ENCODE peak calls at places on chromosomes 5 and 9, in seven cellular contexts. P, M, G, X, L, I and U are unnamed samples.

GRCh38 chr5:181242031-181242451 is 1.7 kb downstream of the RACK1 start:
- DNase-seq in X (no peak), P (no peak), L (no peak), M (no peak), G (no peak), I (no peak), U (no peak)

GRCh38 chr5:1910861-1911772 is 28.4 kb upstream of the IRX4 start:
- DNase-seq in X (no peak), G (no peak), M (no peak), I (no peak), P (no peak), L (no peak), U (no peak)

GRCh38 chr5:158382473-158382872 is 523.5 kb upstream of the CLINT1 start:
- DNase-seq in L (peak; percentile 44), P (no peak), X (no peak), G (no peak), I (peak; percentile 94), M (no peak), U (no peak)

GRCh38 chr5:123093279-123094226 is 4.5 kb downstream of the PRDM6 start:
- DNase-seq in I (no peak), G (no peak), P (no peak), M (no peak), X (no peak), L (no peak), U (no peak)

GRCh38 chr5:44809956-44810276 is 1.2 kb downstream of the MRPS30 start:
- DNase-seq in M (no peak), I (no peak), L (no peak), X (no peak), P (no peak), G (no peak), U (no peak)

GRCh38 chr5:165188555-165189260 is 1683.3 kb downstream of the MAT2B start:
- DNase-seq in L (no peak), P (no peak), X (no peak), I (no peak), G (no peak), M (no peak), U (no peak)

GRCh38 chr9:89844535-89844934 is 239.7 kb downstream of the GADD45G start:
- DNase-seq in G (no peak), M (no peak), I (no peak), L (no peak), X (no peak), P (peak; percentile 93), U (no peak)

GRCh38 chr9:123861086-123861707 is 68.7 kb downstream of the DENND1A start:
- DNase-seq in G (no peak), X (no peak), L (no peak), I (no peak), P (no peak), M (no peak), U (no peak)

GRCh38 chr5:36599986-36600779 is 6.2 kb upstream of the SLC1A3 start:
- DNase-seq in X (no peak), M (no peak), L (no peak), I (peak; percentile 80), P (no peak), G (no peak), U (no peak)

GRCh38 chr5:16869821-16870796 is 66.0 kb downstream of the MYO10 start:
- DNase-seq in L (no peak), X (no peak), M (no peak), P (no peak), I (no peak), G (no peak), U (no peak)

GRCh38 chr9:128113526-128114325 is 13.8 kb downstream of the PTGES2 start:
- DNase-seq in M (no peak), X (no peak), L (no peak), G (no peak), P (no peak), I (no peak), U (no peak)

GRCh38 chr5:33430983-33431382 is 9.8 kb upstream of the TARS1 start:
- DNase-seq in P (no peak), M (no peak), L (no peak), X (no peak), I (no peak), G (no peak), U (no peak)

GRCh38 chr5:144198386-144198785 is 27.7 kb downstream of the KCTD16 start:
- DNase-seq in G (peak; percentile 33), X (no peak), M (no peak), P (peak; percentile 52), I (no peak), L (no peak), U (no peak)

GRCh38 chr9:127444283-127444920 is 6.8 kb downstream of the RPL12 start:
- DNase-seq in M (no peak), P (no peak), L (no peak), G (no peak), X (no peak), I (no peak), U (no peak)

GRCh38 chr5:142306077-142306502 is 18.7 kb downstream of the SPRY4 start:
- DNase-seq in L (no peak), I (no peak), X (no peak), M (no peak), G (no peak), P (no peak), U (no peak)

GRCh38 chr5:17316973-17317459 is 99.6 kb downstream of the BASP1 start:
- DNase-seq in X (no peak), M (no peak), L (no peak), P (no peak), G (no peak), I (no peak), U (no peak)

GRCh38 chr5:142874537-142874936 is 104.4 kb downstream of the ARHGAP26 start:
- DNase-seq in G (no peak), L (no peak), X (no peak), M (peak; percentile 67), P (peak; percentile 90), I (peak; percentile 91), U (no peak)